ENCODE peak calls at places on chromosomes 6 and 20, in eight cellular contexts. N is sigmoid colon; M is CD8-positive, alpha-beta T cell; U is cardiac muscle cell; E is effector memory CD4-positive, alpha-beta T cell; D is astrocyte; C is mesendoderm; V is brain microvascular endothelial cell. K is an unnamed sample. For H3K36me3, the result is how much of the 10 kb centered on the place peaks cover.

GRCh38 chr6:49551126-49551865 is 828 bp downstream of the C6orf141 start:
- DNase-seq in N (no peak), M (no peak), U (no peak), E (no peak), D (no peak), C (peak), V (no peak), K (peak)

GRCh38 chr20:60006261-60006660 is 48.0 kb downstream of the CDH26 start:
- DNase-seq in N (no peak), M (no peak), U (no peak), E (no peak), D (no peak), C (no peak), V (no peak), K (no peak)

GRCh38 chr6:115618311-115618710 is 442.4 kb downstream of the FRK start:
- DNase-seq in N (no peak), M (no peak), U (peak), E (no peak), D (peak), C (no peak), V (no peak), K (no peak)

GRCh38 chr6:116034327-116034726 is 26.4 kb downstream of the FRK start:
- DNase-seq in N (no peak), M (no peak), U (peak), E (no peak), D (peak), C (no peak), V (peak), K (no peak)

GRCh38 chr20:56766528-56766927 is 137.4 kb downstream of the TFAP2C start:
- DNase-seq in N (no peak), M (no peak), U (no peak), E (no peak), D (no peak), C (no peak), V (no peak), K (no peak)

GRCh38 chr20:41142241-41142640 is 4.9 kb downstream of the PLCG1 start:
- DNase-seq in N (no peak), M (no peak), U (no peak), E (no peak), D (no peak), C (no peak), V (no peak), K (no peak)

GRCh38 chr20:8432435-8433148 is 300.5 kb downstream of the PLCB1 start:
- DNase-seq in N (no peak), M (no peak), U (peak), E (no peak), D (no peak), C (peak), V (no peak), K (no peak)

GRCh38 chr20:13012886-13013285 is 4.1 kb downstream of the SPTLC3 start:
- DNase-seq in N (no peak), M (no peak), U (peak), E (no peak), D (no peak), C (no peak), V (no peak), K (no peak)

GRCh38 chr20:38727602-38728236 is 3.4 kb downstream of the SLC32A1 start:
- DNase-seq in N (no peak), M (no peak), U (no peak), E (no peak), D (no peak), C (no peak), V (no peak), K (no peak)

GRCh38 chr6:138833819-138834539 is 38.1 kb downstream of the ECT2L start:
- DNase-seq in N (no peak), M (no peak), U (peak), E (no peak), D (peak), C (no peak), V (no peak), K (peak)

GRCh38 chr6:40436685-40437604 is 150.2 kb downstream of the LRFN2 start:
- DNase-seq in N (no peak), M (no peak), U (peak), E (no peak), D (peak), C (no peak), V (peak), K (no peak)

GRCh38 chr6:98574991-98575390 is 259.4 kb upstream of the POU3F2 start:
- DNase-seq in N (no peak), M (no peak), U (no peak), E (no peak), D (no peak), C (no peak), V (no peak), K (no peak)

GRCh38 chr6:36684447-36684812 is 5.9 kb downstream of the CDKN1A start:
- DNase-seq in N (no peak), M (no peak), U (no peak), E (no peak), D (no peak), C (no peak), V (no peak), K (no peak)

GRCh38 chr6:43856005-43856765 is 86.2 kb downstream of the VEGFA start:
- DNase-seq in N (no peak), M (no peak), U (peak), E (no peak), D (no peak), C (peak), V (peak), K (no peak)

GRCh38 chr6:25692472-25692871 is 40.5 kb downstream of the SCGN start:
- DNase-seq in N (no peak), M (no peak), U (no peak), E (no peak), D (no peak), C (peak), V (no peak), K (no peak)

GRCh38 chr6:110859335-110859792 is 15.2 kb upstream of the AMD1 start:
- DNase-seq in N (no peak), M (no peak), U (no peak), E (no peak), D (no peak), C (no peak), V (no peak), K (peak)

GRCh38 chr6:53134601-53135235 is 13.9 kb downstream of the GCM1 start:
- DNase-seq in N (no peak), M (no peak), U (peak), E (no peak), D (no peak), C (peak), V (no peak), K (no peak)

GRCh38 chr6:161254126-161254753 is 19.6 kb downstream of the AGPAT4 start:
- DNase-seq in N (no peak), M (no peak), U (peak), E (no peak), D (no peak), C (no peak), V (no peak), K (no peak)

GRCh38 chr6:44254201-44254956 is 2.9 kb downstream of the SLC35B2 start:
- DNase-seq in N (no peak), M (no peak), U (no peak), E (no peak), D (no peak), C (no peak), V (no peak), K (peak)

GRCh38 chr6:3748208-3748701 is 3.3 kb downstream of the PXDC1 start:
- DNase-seq in N (no peak), M (no peak), U (peak), E (no peak), D (peak), C (peak), V (peak), K (peak)

GRCh38 chr6:138107752-138108592 is 753 bp upstream of the PERP start:
- DNase-seq in N (no peak), M (no peak), U (no peak), E (no peak), D (no peak), C (peak), V (no peak), K (no peak)

GRCh38 chr20:62825288-62825993 is 8.6 kb downstream of the COL9A3 start:
- DNase-seq in N (no peak), M (peak), U (no peak), E (no peak), D (no peak), C (no peak), V (no peak), K (no peak)
- H3K36me3 ChIP-seq in N (under half), M (under half), U (under half), E (under half), D (under half), C (under half), V (under half), K (under half)

DNA sequence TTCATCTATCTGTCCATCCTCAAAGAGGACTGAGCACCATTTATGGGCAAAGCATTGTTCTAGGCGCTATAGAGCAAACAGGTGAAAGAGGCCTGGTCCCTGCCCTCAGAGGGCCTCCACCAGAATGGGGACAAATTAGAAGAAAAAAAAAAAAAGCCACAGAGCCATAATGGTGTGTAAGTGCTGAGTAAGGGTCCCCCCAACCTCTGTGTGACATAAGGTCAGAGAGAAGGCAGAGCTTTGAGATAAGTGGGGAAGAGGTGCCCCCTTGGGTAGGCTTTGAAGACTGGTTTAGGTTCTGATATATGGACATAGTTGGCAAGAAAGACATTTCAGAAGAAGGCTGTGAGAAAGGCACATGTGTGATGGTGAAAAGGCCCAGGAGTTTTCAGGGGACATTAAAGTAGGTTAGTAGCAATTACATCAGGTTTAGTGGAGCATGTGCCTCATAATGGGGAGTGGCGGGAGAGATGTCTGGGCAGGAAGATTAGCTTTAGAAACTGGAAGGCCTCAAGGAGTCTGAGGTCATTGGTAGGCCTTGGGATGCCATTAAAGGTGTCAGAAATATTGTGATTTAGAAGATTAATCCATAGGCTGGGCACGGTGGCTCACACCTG is 15.3 kb upstream of the ZBTB9 start:
- DNase-seq in N (peak), M (no peak), U (no peak), E (no peak), D (no peak), C (no peak), V (no peak), K (no peak)
- H3K36me3 ChIP-seq in N (half or more), M (half or more), U (under half), E (half or more), D (under half), C (under half), V (under half), K (half or more)

GRCh38 chr6:87825865-87826264 is 123.8 kb upstream of the AKIRIN2 start:
- DNase-seq in N (no peak), M (no peak), U (no peak), E (no peak), D (no peak), C (no peak), V (no peak), K (no peak)
- H3K36me3 ChIP-seq in N (under half), M (under half), U (under half), E (under half), D (under half), C (under half), V (under half), K (under half)

GRCh38 chr20:47645632-47646031 is 139.6 kb downstream of the SULF2 start:
- DNase-seq in N (no peak), M (no peak), U (no peak), E (no peak), D (no peak), C (no peak), V (no peak), K (no peak)
- H3K36me3 ChIP-seq in N (half or more), M (under half), U (under half), E (half or more), D (under half), C (under half), V (under half), K (half or more)

DNA sequence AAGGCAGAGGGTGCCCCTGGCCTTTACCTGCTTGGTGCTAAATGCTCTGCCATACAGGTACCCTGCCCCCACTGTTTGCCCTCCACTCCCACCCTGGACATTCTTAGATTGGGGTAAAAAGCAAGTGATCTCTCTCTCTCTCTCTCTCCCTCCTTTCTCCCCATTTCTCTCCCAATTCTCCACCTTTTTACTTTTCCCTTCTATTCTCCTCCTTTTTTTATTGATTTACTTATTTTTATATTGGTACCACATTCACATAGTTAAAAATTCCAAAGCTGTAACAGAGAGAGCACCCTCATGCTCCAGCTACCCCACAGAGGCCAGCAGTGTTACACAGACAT is 37.7 kb upstream of the ID1 start:
- DNase-seq in N (no peak), M (no peak), U (no peak), E (no peak), D (no peak), C (no peak), V (no peak), K (no peak)
- H3K36me3 ChIP-seq in N (half or more), M (under half), U (under half), E (under half), D (under half), C (under half), V (under half), K (under half)

GRCh38 chr6:151436814-151437213 is 15.1 kb downstream of the RMND1 start:
- DNase-seq in N (no peak), M (no peak), U (peak), E (no peak), D (peak), C (no peak), V (no peak), K (no peak)
- H3K36me3 ChIP-seq in N (under half), M (under half), U (under half), E (under half), D (under half), C (under half), V (under half), K (under half)

GRCh38 chr20:35279533-35280174 is 1.7 kb upstream of the MMP24OS start:
- DNase-seq in N (no peak), M (no peak), U (no peak), E (no peak), D (no peak), C (no peak), V (no peak), K (no peak)

GRCh38 chr20:35280523-35280922 is 2.6 kb upstream of the MMP24OS start:
- DNase-seq in N (no peak), M (no peak), U (no peak), E (no peak), D (no peak), C (no peak), V (no peak), K (no peak)

GRCh38 chr20:35283441-35284266 is 918 bp downstream of the EIF6 start:
- DNase-seq in N (no peak), M (no peak), U (no peak), E (no peak), D (no peak), C (no peak), V (no peak), K (no peak)

GRCh38 chr20:35279040-35279439 is 1.1 kb upstream of the MMP24OS start:
- DNase-seq in N (no peak), M (no peak), U (no peak), E (no peak), D (no peak), C (no peak), V (no peak), K (no peak)

GRCh38 chr20:35281506-35282101 is 3.0 kb downstream of the EIF6 start:
- DNase-seq in N (no peak), M (no peak), U (no peak), E (no peak), D (no peak), C (no peak), V (no peak), K (no peak)
- H3K36me3 ChIP-seq in N (under half), M (under half), U (under half), E (under half), D (under half), C (under half), V (under half), K (under half)

GRCh38 chr20:45090481-45090880 is 10.4 kb downstream of the KCNS1 start:
- DNase-seq in N (no peak), M (no peak), U (no peak), E (no peak), D (peak), C (peak), V (no peak), K (no peak)
- H3K36me3 ChIP-seq in N (under half), M (under half), U (under half), E (under half), D (under half), C (under half), V (under half), K (under half)